ENCODE peak calls at places on chromosomes 5 and 9, in seven cellular contexts. J, T, B, I, C, Q and U are unnamed samples.

GRCh38 chr9:90830977-90831376 is 29.4 kb downstream of the SYK start:
- DNase-seq in J (no peak), T (no peak), B (no peak), I (no peak), C (no peak), Q (no peak), U (no peak)

GRCh38 chr9:124054671-124055212 is 43.2 kb downstream of the LHX2 start:
- DNase-seq in J (no peak), T (no peak), B (peak; percentile 86), I (peak; percentile 28), C (peak; percentile 95), Q (no peak), U (no peak)

GRCh38 chr5:150144211-150144801 is 11.3 kb downstream of the PDGFRB start:
- DNase-seq in J (peak; percentile 27), T (no peak), B (peak; percentile 63), I (no peak), C (no peak), Q (peak; percentile 82), U (peak; percentile 60)

GRCh38 chr9:114574438-114574837 is 13.1 kb upstream of the ATP6V1G1 start:
- DNase-seq in J (no peak), T (no peak), B (no peak), I (no peak), C (no peak), Q (no peak), U (no peak)

GRCh38 chr5:111143910-111144309 is 51.8 kb downstream of the WDR36 start:
- DNase-seq in J (no peak), T (no peak), B (peak; percentile 67), I (no peak), C (no peak), Q (peak; percentile 77), U (peak; percentile 88)

GRCh38 chr5:179505636-179506261 is 44.6 kb upstream of the RUFY1 start:
- DNase-seq in J (no peak), T (no peak), B (no peak), I (no peak), C (no peak), Q (no peak), U (no peak)

GRCh38 chr5:55356896-55357295 is 49.1 kb downstream of the MTREX start:
- DNase-seq in J (no peak), T (no peak), B (no peak), I (no peak), C (no peak), Q (no peak), U (no peak)

GRCh38 chr5:61817472-61818326 is 485.6 kb downstream of the ZSWIM6 start:
- DNase-seq in J (peak; percentile 91), T (peak; percentile 67), B (peak; percentile 45), I (no peak), C (peak; percentile 12), Q (peak; percentile 52), U (peak; percentile 76)

GRCh38 chr5:132182366-132183040 is 45.1 kb downstream of the P4HA2 start:
- DNase-seq in J (no peak), T (no peak), B (no peak), I (no peak), C (no peak), Q (no peak), U (no peak)

GRCh38 chr9:130718576-130718975 is 25.0 kb downstream of the EXOSC2 start:
- DNase-seq in J (no peak), T (no peak), B (no peak), I (no peak), C (no peak), Q (no peak), U (no peak)

GRCh38 chr5:38468978-38469706 is 87.3 kb downstream of the LIFR start:
- DNase-seq in J (peak; percentile 69), T (peak; percentile 59), B (no peak), I (no peak), C (no peak), Q (peak; percentile 59), U (peak; percentile 81)

GRCh38 chr5:112012112-112012511 is 255.1 kb upstream of the NREP start:
- DNase-seq in J (no peak), T (no peak), B (peak; percentile 35), I (no peak), C (no peak), Q (no peak), U (no peak)

GRCh38 chr5:472076-472655 is 29.2 kb downstream of the EXOC3 start:
- DNase-seq in J (peak; percentile 12), T (no peak), B (peak; percentile 19), I (peak; percentile 21), C (no peak), Q (peak; percentile 40), U (no peak)

GRCh38 chr5:61311056-61311455 is 21.0 kb upstream of the ZSWIM6 start:
- DNase-seq in J (no peak), T (no peak), B (no peak), I (no peak), C (no peak), Q (no peak), U (no peak)

GRCh38 chr5:170986598-170986997 is 124.8 kb downstream of the RANBP17 start:
- DNase-seq in J (peak; percentile 13), T (no peak), B (peak; percentile 14), I (no peak), C (no peak), Q (no peak), U (no peak)

GRCh38 chr5:107665036-107665435 is 5.7 kb downstream of the EFNA5 start:
- DNase-seq in J (no peak), T (no peak), B (no peak), I (no peak), C (no peak), Q (no peak), U (no peak)

GRCh38 chr5:33843579-33843978 is 48.2 kb downstream of the ADAMTS12 start:
- DNase-seq in J (no peak), T (no peak), B (peak; percentile 87), I (no peak), C (no peak), Q (no peak), U (no peak)

GRCh38 chr5:113194125-113194524 is 217.5 kb downstream of the DCP2 start:
- DNase-seq in J (no peak), T (no peak), B (no peak), I (no peak), C (no peak), Q (no peak), U (no peak)

GRCh38 chr5:69414885-69415583 is at the start of gene MARVELD2:
- DNase-seq in J (peak; percentile 37), T (peak; percentile 46), B (peak; percentile 47), I (peak; percentile 37), C (no peak), Q (peak; percentile 24), U (peak; percentile 65)

GRCh38 chr9:137026828-137027227 is 1.2 kb downstream of the ABCA2 start:
- DNase-seq in J (no peak), T (no peak), B (no peak), I (no peak), C (no peak), Q (no peak), U (no peak)

GRCh38 chr9:16247188-16247875 is 623.1 kb downstream of the BNC2 start:
- DNase-seq in J (no peak), T (no peak), B (peak; percentile 90), I (no peak), C (peak; percentile 65), Q (no peak), U (no peak)

GRCh38 chr9:101716629-101717028 is 21.8 kb downstream of the GRIN3A start:
- DNase-seq in J (no peak), T (no peak), B (no peak), I (no peak), C (no peak), Q (peak; percentile 10), U (peak; percentile 27)